ENCODE peak calls at places on chromosomes 7 and 10, in eight cellular contexts. One of them, this sample, is unnamed.

GRCh38 chr10:55174419-55174818 is 373.4 kb upstream of the PCDH15 start:
- DNase-seq in fibroblast of the aortic adventitia: no peak
- DNase-seq in fibroblast of pulmonary artery: no peak
- DNase-seq in astrocyte: no peak
- DNase-seq in ascending aorta: no peak
- DNase-seq in fibroblast of mammary gland: no peak
- DNase-seq in heart left ventricle: no peak
- DNase-seq in breast epithelium: no peak
- DNase-seq in this sample: no peak

GRCh38 chr7:11951909-11952308 is 119.9 kb upstream of the THSD7A start:
- DNase-seq in fibroblast of the aortic adventitia: no peak
- DNase-seq in breast epithelium: no peak
- DNase-seq in ascending aorta: no peak
- DNase-seq in fibroblast of mammary gland: no peak
- DNase-seq in heart left ventricle: no peak
- DNase-seq in astrocyte: peak
- DNase-seq in fibroblast of pulmonary artery: no peak
- DNase-seq in this sample: no peak

GRCh38 chr7:135717686-135718085 is 10.3 kb downstream of the SLC13A4 start:
- DNase-seq in heart left ventricle: no peak
- DNase-seq in ascending aorta: no peak
- DNase-seq in fibroblast of the aortic adventitia: no peak
- DNase-seq in astrocyte: no peak
- DNase-seq in breast epithelium: no peak
- DNase-seq in fibroblast of mammary gland: no peak
- DNase-seq in fibroblast of pulmonary artery: no peak
- DNase-seq in this sample: no peak

GRCh38 chr10:125878957-125879835 is 1.9 kb downstream of the DHX32 start:
- DNase-seq in breast epithelium: no peak
- DNase-seq in fibroblast of the aortic adventitia: peak
- DNase-seq in heart left ventricle: no peak
- DNase-seq in fibroblast of mammary gland: peak
- DNase-seq in ascending aorta: no peak
- DNase-seq in fibroblast of pulmonary artery: peak
- DNase-seq in astrocyte: peak
- DNase-seq in this sample: no peak

GRCh38 chr7:36475371-36475770 is 85.7 kb downstream of the ANLN start:
- DNase-seq in fibroblast of pulmonary artery: no peak
- DNase-seq in fibroblast of mammary gland: no peak
- DNase-seq in heart left ventricle: no peak
- DNase-seq in breast epithelium: no peak
- DNase-seq in ascending aorta: no peak
- DNase-seq in fibroblast of the aortic adventitia: no peak
- DNase-seq in astrocyte: no peak
- DNase-seq in this sample: no peak

GRCh38 chr7:152313879-152314604 is 121.8 kb downstream of the KMT2C start:
- DNase-seq in fibroblast of the aortic adventitia: peak
- DNase-seq in fibroblast of mammary gland: peak
- DNase-seq in fibroblast of pulmonary artery: peak
- DNase-seq in ascending aorta: no peak
- DNase-seq in astrocyte: peak
- DNase-seq in breast epithelium: no peak
- DNase-seq in heart left ventricle: no peak
- DNase-seq in this sample: no peak

GRCh38 chr10:44180321-44181154 is 204.4 kb downstream of the CXCL12 start:
- DNase-seq in fibroblast of pulmonary artery: peak
- DNase-seq in breast epithelium: peak
- DNase-seq in heart left ventricle: peak
- DNase-seq in fibroblast of the aortic adventitia: peak
- DNase-seq in fibroblast of mammary gland: peak
- DNase-seq in ascending aorta: no peak
- DNase-seq in astrocyte: peak
- DNase-seq in this sample: no peak

GRCh38 chr10:72375585-72375984 is 20.9 kb upstream of the DNAJB12 start:
- DNase-seq in ascending aorta: no peak
- DNase-seq in fibroblast of the aortic adventitia: no peak
- DNase-seq in astrocyte: no peak
- DNase-seq in fibroblast of mammary gland: no peak
- DNase-seq in breast epithelium: no peak
- DNase-seq in heart left ventricle: no peak
- DNase-seq in fibroblast of pulmonary artery: peak
- DNase-seq in this sample: no peak

GRCh38 chr7:157502701-157503111 is 165.9 kb downstream of the DNAJB6 start:
- DNase-seq in fibroblast of mammary gland: peak
- DNase-seq in breast epithelium: no peak
- DNase-seq in heart left ventricle: peak
- DNase-seq in ascending aorta: no peak
- DNase-seq in astrocyte: no peak
- DNase-seq in fibroblast of the aortic adventitia: no peak
- DNase-seq in fibroblast of pulmonary artery: peak
- DNase-seq in this sample: no peak

GRCh38 chr7:18778594-18778993 is 283.0 kb downstream of the HDAC9 start:
- DNase-seq in heart left ventricle: no peak
- DNase-seq in fibroblast of mammary gland: no peak
- DNase-seq in fibroblast of pulmonary artery: peak
- DNase-seq in ascending aorta: no peak
- DNase-seq in fibroblast of the aortic adventitia: peak
- DNase-seq in breast epithelium: no peak
- DNase-seq in astrocyte: peak
- DNase-seq in this sample: no peak

GRCh38 chr7:83413831-83414230 is 235.1 kb downstream of the SEMA3E start:
- DNase-seq in fibroblast of mammary gland: peak
- DNase-seq in heart left ventricle: no peak
- DNase-seq in fibroblast of pulmonary artery: peak
- DNase-seq in fibroblast of the aortic adventitia: peak
- DNase-seq in ascending aorta: no peak
- DNase-seq in breast epithelium: no peak
- DNase-seq in astrocyte: peak
- DNase-seq in this sample: no peak

GRCh38 chr7:142338633-142339501 is 81.0 kb upstream of the PRSS58 start:
- DNase-seq in heart left ventricle: no peak
- DNase-seq in fibroblast of mammary gland: peak
- DNase-seq in astrocyte: no peak
- DNase-seq in fibroblast of pulmonary artery: no peak
- DNase-seq in fibroblast of the aortic adventitia: peak
- DNase-seq in ascending aorta: no peak
- DNase-seq in breast epithelium: no peak
- DNase-seq in this sample: no peak
- TF ChIP-seq CTCF in heart left ventricle: no peak
- TF ChIP-seq CTCF in fibroblast of mammary gland: peak
- TF ChIP-seq CTCF in astrocyte: peak
- TF ChIP-seq CTCF in fibroblast of pulmonary artery: no peak
- TF ChIP-seq CTCF in fibroblast of the aortic adventitia: peak
- TF ChIP-seq CTCF in ascending aorta: no peak
- TF ChIP-seq CTCF in breast epithelium: no peak
- TF ChIP-seq CTCF in this sample: peak

GRCh38 chr7:42720871-42721835 is 190.7 kb downstream of the C7orf25 start:
- DNase-seq in heart left ventricle: no peak
- DNase-seq in breast epithelium: no peak
- DNase-seq in fibroblast of pulmonary artery: no peak
- DNase-seq in astrocyte: no peak
- DNase-seq in fibroblast of the aortic adventitia: peak
- DNase-seq in fibroblast of mammary gland: no peak
- DNase-seq in ascending aorta: no peak
- DNase-seq in this sample: no peak
- TF ChIP-seq CTCF in heart left ventricle: no peak
- TF ChIP-seq CTCF in breast epithelium: no peak
- TF ChIP-seq CTCF in fibroblast of pulmonary artery: no peak
- TF ChIP-seq CTCF in astrocyte: no peak
- TF ChIP-seq CTCF in fibroblast of the aortic adventitia: no peak
- TF ChIP-seq CTCF in fibroblast of mammary gland: no peak
- TF ChIP-seq CTCF in ascending aorta: no peak
- TF ChIP-seq CTCF in this sample: no peak

DNA sequence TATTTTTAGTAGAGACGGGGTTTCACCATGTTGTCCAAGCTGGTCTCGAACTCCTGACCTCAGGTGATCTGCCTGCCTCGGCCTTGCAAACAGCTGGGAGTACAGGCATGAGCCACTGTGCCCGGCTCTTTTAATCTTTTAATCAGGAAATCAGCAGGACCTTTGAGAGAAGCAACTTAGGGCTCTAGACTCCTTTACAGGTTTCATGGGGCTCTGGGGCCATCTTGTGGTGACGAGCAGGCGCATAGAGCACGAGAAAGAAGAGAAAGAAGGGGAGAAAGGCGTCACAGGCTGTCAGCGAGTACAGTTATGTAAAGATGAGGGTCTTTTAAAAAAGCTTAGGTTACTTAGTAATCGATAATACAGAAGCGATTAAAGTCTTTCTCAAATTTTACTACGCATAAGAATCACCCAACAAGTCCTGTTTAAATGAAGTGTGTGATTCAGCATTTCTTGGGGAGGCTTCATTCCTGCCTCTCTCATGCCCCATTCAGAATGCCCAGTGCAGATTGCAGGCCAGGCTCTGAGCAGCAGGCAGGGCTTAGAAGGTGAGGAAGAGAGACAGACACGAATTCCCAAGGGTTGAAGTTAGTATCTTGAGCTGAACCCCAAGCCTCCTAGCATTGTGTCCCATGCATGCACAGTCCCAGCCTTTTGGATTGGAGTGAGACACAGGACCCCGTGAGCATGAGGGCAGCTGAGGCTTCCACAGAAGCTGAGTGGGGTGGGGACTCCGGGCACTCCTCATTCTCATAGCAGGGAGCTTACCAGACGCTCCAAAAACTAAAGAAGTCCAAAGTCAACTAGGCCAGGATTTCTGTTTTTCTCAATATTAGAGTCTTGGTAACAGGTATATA is 23.6 kb upstream of the PFKP start:
- DNase-seq in heart left ventricle: peak
- DNase-seq in fibroblast of pulmonary artery: peak
- DNase-seq in ascending aorta: no peak
- DNase-seq in breast epithelium: no peak
- DNase-seq in fibroblast of mammary gland: peak
- DNase-seq in fibroblast of the aortic adventitia: peak
- DNase-seq in astrocyte: peak
- DNase-seq in this sample: peak
- TF ChIP-seq CTCF in heart left ventricle: peak
- TF ChIP-seq CTCF in fibroblast of pulmonary artery: peak
- TF ChIP-seq CTCF in ascending aorta: peak
- TF ChIP-seq CTCF in breast epithelium: peak
- TF ChIP-seq CTCF in fibroblast of mammary gland: peak
- TF ChIP-seq CTCF in fibroblast of the aortic adventitia: peak
- TF ChIP-seq CTCF in astrocyte: peak
- TF ChIP-seq CTCF in this sample: peak

DNA sequence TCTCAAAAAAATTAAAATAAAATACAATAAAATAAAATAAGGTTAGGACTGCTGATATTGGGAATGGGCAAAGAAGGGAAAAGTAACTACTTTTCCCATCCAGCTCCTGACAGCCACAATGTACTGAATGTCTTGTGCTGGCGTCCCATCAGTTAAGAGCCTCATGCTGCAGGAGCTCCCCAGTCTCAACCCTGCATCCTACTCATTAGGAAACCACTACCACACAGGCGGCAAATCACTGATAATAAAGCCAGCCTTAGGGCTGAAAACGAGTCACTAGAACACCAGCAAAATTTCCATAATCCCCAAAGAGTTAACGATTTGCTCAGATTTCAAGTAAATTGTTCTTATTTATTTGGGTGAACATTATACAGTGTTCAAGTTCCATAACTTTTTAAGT is 4.3 kb downstream of the YWHAG start:
- DNase-seq in fibroblast of pulmonary artery: no peak
- DNase-seq in ascending aorta: no peak
- DNase-seq in breast epithelium: no peak
- DNase-seq in astrocyte: no peak
- DNase-seq in fibroblast of mammary gland: no peak
- DNase-seq in fibroblast of the aortic adventitia: no peak
- DNase-seq in heart left ventricle: no peak
- DNase-seq in this sample: no peak
- TF ChIP-seq CTCF in fibroblast of pulmonary artery: no peak
- TF ChIP-seq CTCF in ascending aorta: no peak
- TF ChIP-seq CTCF in breast epithelium: no peak
- TF ChIP-seq CTCF in astrocyte: no peak
- TF ChIP-seq CTCF in fibroblast of mammary gland: no peak
- TF ChIP-seq CTCF in fibroblast of the aortic adventitia: no peak
- TF ChIP-seq CTCF in heart left ventricle: no peak
- TF ChIP-seq CTCF in this sample: no peak

GRCh38 chr10:114427124-114427852 is 23.0 kb upstream of the AFAP1L2 start:
- DNase-seq in astrocyte: no peak
- DNase-seq in ascending aorta: no peak
- DNase-seq in fibroblast of mammary gland: no peak
- DNase-seq in breast epithelium: no peak
- DNase-seq in fibroblast of pulmonary artery: no peak
- DNase-seq in heart left ventricle: no peak
- DNase-seq in fibroblast of the aortic adventitia: peak
- DNase-seq in this sample: no peak
- TF ChIP-seq CTCF in astrocyte: no peak
- TF ChIP-seq CTCF in ascending aorta: no peak
- TF ChIP-seq CTCF in fibroblast of mammary gland: no peak
- TF ChIP-seq CTCF in breast epithelium: no peak
- TF ChIP-seq CTCF in fibroblast of pulmonary artery: no peak
- TF ChIP-seq CTCF in heart left ventricle: no peak
- TF ChIP-seq CTCF in fibroblast of the aortic adventitia: no peak
- TF ChIP-seq CTCF in this sample: no peak

GRCh38 chr7:901388-902154 is 25.2 kb downstream of the GET4 start:
- DNase-seq in fibroblast of mammary gland: peak
- DNase-seq in astrocyte: peak
- DNase-seq in heart left ventricle: peak
- DNase-seq in breast epithelium: no peak
- DNase-seq in fibroblast of pulmonary artery: peak
- DNase-seq in fibroblast of the aortic adventitia: peak
- DNase-seq in ascending aorta: no peak
- DNase-seq in this sample: peak
- TF ChIP-seq CTCF in fibroblast of mammary gland: no peak
- TF ChIP-seq CTCF in astrocyte: no peak
- TF ChIP-seq CTCF in heart left ventricle: no peak
- TF ChIP-seq CTCF in breast epithelium: no peak
- TF ChIP-seq CTCF in fibroblast of pulmonary artery: no peak
- TF ChIP-seq CTCF in fibroblast of the aortic adventitia: no peak
- TF ChIP-seq CTCF in ascending aorta: no peak
- TF ChIP-seq CTCF in this sample: no peak

GRCh38 chr10:74103560-74104248 is 46.9 kb downstream of the AP3M1 start:
- DNase-seq in fibroblast of the aortic adventitia: peak
- DNase-seq in ascending aorta: no peak
- DNase-seq in heart left ventricle: no peak
- DNase-seq in fibroblast of mammary gland: peak
- DNase-seq in breast epithelium: no peak
- DNase-seq in astrocyte: no peak
- DNase-seq in fibroblast of pulmonary artery: peak
- DNase-seq in this sample: no peak
- TF ChIP-seq CTCF in fibroblast of the aortic adventitia: peak
- TF ChIP-seq CTCF in ascending aorta: peak
- TF ChIP-seq CTCF in heart left ventricle: no peak
- TF ChIP-seq CTCF in fibroblast of mammary gland: peak
- TF ChIP-seq CTCF in breast epithelium: no peak
- TF ChIP-seq CTCF in astrocyte: peak
- TF ChIP-seq CTCF in fibroblast of pulmonary artery: peak
- TF ChIP-seq CTCF in this sample: peak

This sample was measured in D721Med.